ENCODE peak calls at places on chromosomes 1 and 21, in five cellular contexts. One of them, this sample, is unnamed.

GRCh38 chr1:61581241-61581640 is 143.7 kb downstream of the TM2D1 start:
- DNase-seq in HEK293T: no peak
- DNase-seq in GM12891: no peak
- DNase-seq in NCI-H345: no peak
- DNase-seq in tibial artery: no peak
- DNase-seq in this sample: no peak

GRCh38 chr1:231194843-231195516 is 33.1 kb downstream of the TRIM67 start:
- DNase-seq in HEK293T: no peak
- DNase-seq in GM12891: no peak
- DNase-seq in NCI-H345: no peak
- DNase-seq in tibial artery: no peak
- DNase-seq in this sample: peak

GRCh38 chr1:231951399-231951798 is 324.8 kb downstream of the DISC1 start:
- DNase-seq in HEK293T: no peak
- DNase-seq in GM12891: no peak
- DNase-seq in NCI-H345: no peak
- DNase-seq in tibial artery: no peak
- DNase-seq in this sample: no peak

GRCh38 chr1:12065872-12066271 is 2.8 kb downstream of the TNFRSF8 start:
- DNase-seq in HEK293T: no peak
- DNase-seq in GM12891: no peak
- DNase-seq in NCI-H345: no peak
- DNase-seq in tibial artery: no peak
- DNase-seq in this sample: no peak

GRCh38 chr1:31412732-31413404 is at the start of gene SERINC2:
- DNase-seq in HEK293T: peak
- DNase-seq in GM12891: peak
- DNase-seq in NCI-H345: peak
- DNase-seq in tibial artery: no peak
- DNase-seq in this sample: no peak

GRCh38 chr1:62621907-62622306 is 24.6 kb downstream of the ANGPTL3 start:
- DNase-seq in HEK293T: no peak
- DNase-seq in GM12891: peak
- DNase-seq in NCI-H345: peak
- DNase-seq in tibial artery: peak
- DNase-seq in this sample: no peak

GRCh38 chr1:42944207-42944928 is 14.3 kb downstream of the SLC2A1 start:
- DNase-seq in HEK293T: no peak
- DNase-seq in GM12891: no peak
- DNase-seq in NCI-H345: no peak
- DNase-seq in tibial artery: peak
- DNase-seq in this sample: no peak

GRCh38 chr1:202811296-202812175 is 782 bp downstream of the PCAT6 start:
- DNase-seq in HEK293T: no peak
- DNase-seq in GM12891: no peak
- DNase-seq in NCI-H345: no peak
- DNase-seq in tibial artery: no peak
- DNase-seq in this sample: no peak

GRCh38 chr1:156282143-156282478 is 514 bp downstream of the SMG5 start:
- DNase-seq in HEK293T: peak
- DNase-seq in GM12891: no peak
- DNase-seq in NCI-H345: peak
- DNase-seq in tibial artery: no peak
- DNase-seq in this sample: no peak

GRCh38 chr1:201870397-201870796 is 18.3 kb upstream of the SHISA4 start:
- DNase-seq in HEK293T: no peak
- DNase-seq in GM12891: no peak
- DNase-seq in NCI-H345: no peak
- DNase-seq in tibial artery: no peak
- DNase-seq in this sample: no peak

GRCh38 chr1:11982010-11982392 is 1.8 kb downstream of the MFN2 start:
- DNase-seq in HEK293T: no peak
- DNase-seq in GM12891: no peak
- DNase-seq in NCI-H345: no peak
- DNase-seq in tibial artery: no peak
- DNase-seq in this sample: no peak

GRCh38 chr1:108063703-108064102 is 98.7 kb upstream of the VAV3 start:
- DNase-seq in HEK293T: no peak
- DNase-seq in GM12891: no peak
- DNase-seq in NCI-H345: no peak
- DNase-seq in tibial artery: no peak
- DNase-seq in this sample: no peak

GRCh38 chr1:52386458-52386857 is 17.8 kb downstream of the ORC1 start:
- DNase-seq in HEK293T: no peak
- DNase-seq in GM12891: no peak
- DNase-seq in NCI-H345: no peak
- DNase-seq in tibial artery: no peak
- DNase-seq in this sample: no peak

GRCh38 chr1:21590116-21590905 is 78.8 kb downstream of the RAP1GAP start:
- DNase-seq in HEK293T: no peak
- DNase-seq in GM12891: no peak
- DNase-seq in NCI-H345: peak
- DNase-seq in tibial artery: no peak
- DNase-seq in this sample: no peak

GRCh38 chr21:41726970-41727783 is 39.7 kb downstream of the RIPK4 start:
- DNase-seq in HEK293T: no peak
- DNase-seq in GM12891: no peak
- DNase-seq in NCI-H345: no peak
- DNase-seq in tibial artery: peak
- DNase-seq in this sample: no peak

GRCh38 chr21:28731700-28732321 is 260.9 kb downstream of the LTN1 start:
- DNase-seq in HEK293T: no peak
- DNase-seq in GM12891: no peak
- DNase-seq in NCI-H345: no peak
- DNase-seq in tibial artery: no peak
- DNase-seq in this sample: no peak

GRCh38 chr1:13801711-13802486 is 101.9 kb downstream of the PRDM2 start:
- DNase-seq in HEK293T: no peak
- DNase-seq in GM12891: no peak
- DNase-seq in NCI-H345: no peak
- DNase-seq in tibial artery: no peak
- DNase-seq in this sample: no peak

GRCh38 chr1:179550753-179551682 is 24.7 kb downstream of the NPHS2 start:
- DNase-seq in HEK293T: no peak
- DNase-seq in GM12891: no peak
- DNase-seq in NCI-H345: no peak
- DNase-seq in tibial artery: no peak
- DNase-seq in this sample: no peak

GRCh38 chr1:205986291-205986690 is 16.9 kb downstream of the RAB7B start:
- DNase-seq in HEK293T: no peak
- DNase-seq in GM12891: no peak
- DNase-seq in NCI-H345: no peak
- DNase-seq in tibial artery: no peak
- DNase-seq in this sample: no peak

GRCh38 chr1:44723496-44724407 is 7.2 kb downstream of the RNU5D-1 start:
- DNase-seq in HEK293T: no peak
- DNase-seq in GM12891: peak
- DNase-seq in NCI-H345: no peak
- DNase-seq in tibial artery: peak
- DNase-seq in this sample: peak

GRCh38 chr1:156076609-156077429 is 5.4 kb downstream of the MEX3A start:
- DNase-seq in HEK293T: no peak
- DNase-seq in GM12891: peak
- DNase-seq in NCI-H345: no peak
- DNase-seq in tibial artery: no peak
- DNase-seq in this sample: no peak

GRCh38 chr1:925532-926421 is 2.1 kb downstream of the SAMD11 start:
- DNase-seq in HEK293T: peak
- DNase-seq in GM12891: no peak
- DNase-seq in NCI-H345: peak
- DNase-seq in tibial artery: peak
- DNase-seq in this sample: no peak

GRCh38 chr1:156149374-156150106 is 3.8 kb upstream of the SEMA4A start:
- DNase-seq in HEK293T: no peak
- DNase-seq in GM12891: no peak
- DNase-seq in NCI-H345: no peak
- DNase-seq in tibial artery: no peak
- DNase-seq in this sample: no peak

GRCh38 chr1:24899581-24900485 is 30.2 kb downstream of the RUNX3 start:
- DNase-seq in HEK293T: no peak
- DNase-seq in GM12891: no peak
- DNase-seq in NCI-H345: no peak
- DNase-seq in tibial artery: peak
- DNase-seq in this sample: no peak

GRCh38 chr1:209106237-209106741 is 477.2 kb upstream of the CAMK1G start:
- DNase-seq in HEK293T: no peak
- DNase-seq in GM12891: no peak
- DNase-seq in NCI-H345: peak
- DNase-seq in tibial artery: no peak
- DNase-seq in this sample: no peak

GRCh38 chr1:30274937-30275621 is 448.3 kb downstream of the MATN1 start:
- DNase-seq in HEK293T: no peak
- DNase-seq in GM12891: no peak
- DNase-seq in NCI-H345: peak
- DNase-seq in tibial artery: no peak
- DNase-seq in this sample: no peak

GRCh38 chr1:40980453-40981121 is 1.1 kb downstream of the CTPS1 start:
- DNase-seq in HEK293T: peak
- DNase-seq in GM12891: peak
- DNase-seq in NCI-H345: peak
- DNase-seq in tibial artery: no peak
- DNase-seq in this sample: no peak

GRCh38 chr1:93467606-93468005 is 19.7 kb downstream of the FNBP1L start:
- DNase-seq in HEK293T: no peak
- DNase-seq in GM12891: no peak
- DNase-seq in NCI-H345: no peak
- DNase-seq in tibial artery: no peak
- DNase-seq in this sample: no peak

GRCh38 chr1:205235921-205236320 is 8.2 kb downstream of the TMCC2 start:
- DNase-seq in HEK293T: no peak
- DNase-seq in GM12891: no peak
- DNase-seq in NCI-H345: no peak
- DNase-seq in tibial artery: no peak
- DNase-seq in this sample: no peak

GRCh38 chr21:32981096-32981495 is 44.6 kb upstream of the OLIG2 start:
- DNase-seq in HEK293T: no peak
- DNase-seq in GM12891: no peak
- DNase-seq in NCI-H345: no peak
- DNase-seq in tibial artery: no peak
- DNase-seq in this sample: no peak

GRCh38 chr1:11558286-11558685 is 79.3 kb downstream of the DISP3 start:
- DNase-seq in HEK293T: no peak
- DNase-seq in GM12891: no peak
- DNase-seq in NCI-H345: no peak
- DNase-seq in tibial artery: no peak
- DNase-seq in this sample: no peak

GRCh38 chr1:32761253-32761877 is 55.8 kb downstream of the YARS1 start:
- DNase-seq in HEK293T: no peak
- DNase-seq in GM12891: no peak
- DNase-seq in NCI-H345: peak
- DNase-seq in tibial artery: no peak
- DNase-seq in this sample: no peak

GRCh38 chr21:35400233-35400939 is 351.3 kb upstream of the RUNX1 start:
- DNase-seq in HEK293T: peak
- DNase-seq in GM12891: peak
- DNase-seq in NCI-H345: peak
- DNase-seq in tibial artery: no peak
- DNase-seq in this sample: no peak

GRCh38 chr1:187689137-187689536 is 860.4 kb downstream of the PLA2G4A start:
- DNase-seq in HEK293T: no peak
- DNase-seq in GM12891: no peak
- DNase-seq in NCI-H345: peak
- DNase-seq in tibial artery: no peak
- DNase-seq in this sample: no peak

GRCh38 chr1:51642739-51643142 is 25.8 kb downstream of the OSBPL9 start:
- DNase-seq in HEK293T: no peak
- DNase-seq in GM12891: no peak
- DNase-seq in NCI-H345: no peak
- DNase-seq in tibial artery: no peak
- DNase-seq in this sample: no peak

GRCh38 chr1:243946946-243947345 is 96.9 kb upstream of the AKT3 start:
- DNase-seq in HEK293T: no peak
- DNase-seq in GM12891: no peak
- DNase-seq in NCI-H345: no peak
- DNase-seq in tibial artery: no peak
- DNase-seq in this sample: no peak

GRCh38 chr1:19007491-19008441 is 51.3 kb upstream of the IFFO2 start:
- DNase-seq in HEK293T: no peak
- DNase-seq in GM12891: no peak
- DNase-seq in NCI-H345: no peak
- DNase-seq in tibial artery: no peak
- DNase-seq in this sample: no peak

GRCh38 chr21:36350282-36350910 is 30.4 kb downstream of the MORC3 start:
- DNase-seq in HEK293T: no peak
- DNase-seq in GM12891: no peak
- DNase-seq in NCI-H345: no peak
- DNase-seq in tibial artery: no peak
- DNase-seq in this sample: no peak

GRCh38 chr1:179287456-179287855 is 6.1 kb upstream of the SOAT1 start:
- DNase-seq in HEK293T: no peak
- DNase-seq in GM12891: no peak
- DNase-seq in NCI-H345: no peak
- DNase-seq in tibial artery: no peak
- DNase-seq in this sample: no peak

This sample was measured in CD14-positive monocyte.